ENCODE peak calls at places on chromosomes 13 and 19, in seven cellular contexts. One of them, this sample, is unnamed.

GRCh38 chr13:23679214-23679613 is 109.0 kb downstream of the TNFRSF19 start:
- DNase-seq in choroid plexus epithelial cell: peak
- DNase-seq in BJ: no peak
- DNase-seq in psoas muscle: no peak
- DNase-seq in H1: no peak
- DNase-seq in upper lobe of right lung: no peak
- DNase-seq in mucosa of descending colon: no peak
- DNase-seq in this sample: peak

GRCh38 chr13:51846756-51847155 is 1.8 kb upstream of the TMEM272 start:
- DNase-seq in choroid plexus epithelial cell: no peak
- DNase-seq in BJ: no peak
- DNase-seq in psoas muscle: no peak
- DNase-seq in H1: no peak
- DNase-seq in upper lobe of right lung: no peak
- DNase-seq in mucosa of descending colon: no peak
- DNase-seq in this sample: no peak

GRCh38 chr13:105908581-105908980 is 626.9 kb downstream of the EFNB2 start:
- DNase-seq in choroid plexus epithelial cell: no peak
- DNase-seq in BJ: no peak
- DNase-seq in psoas muscle: no peak
- DNase-seq in H1: no peak
- DNase-seq in upper lobe of right lung: no peak
- DNase-seq in mucosa of descending colon: no peak
- DNase-seq in this sample: no peak

GRCh38 chr13:65940720-65941119 is 1289.4 kb downstream of the PCDH9 start:
- DNase-seq in choroid plexus epithelial cell: no peak
- DNase-seq in BJ: no peak
- DNase-seq in psoas muscle: no peak
- DNase-seq in H1: no peak
- DNase-seq in upper lobe of right lung: no peak
- DNase-seq in mucosa of descending colon: no peak
- DNase-seq in this sample: no peak

GRCh38 chr13:24304620-24305019 is 4.8 kb upstream of the C1QTNF9 start:
- DNase-seq in choroid plexus epithelial cell: no peak
- DNase-seq in BJ: no peak
- DNase-seq in psoas muscle: no peak
- DNase-seq in H1: no peak
- DNase-seq in upper lobe of right lung: no peak
- DNase-seq in mucosa of descending colon: no peak
- DNase-seq in this sample: no peak

GRCh38 chr13:113941571-113942191 is 32.2 kb downstream of the C13orf46 start:
- DNase-seq in choroid plexus epithelial cell: peak
- DNase-seq in BJ: no peak
- DNase-seq in psoas muscle: no peak
- DNase-seq in H1: no peak
- DNase-seq in upper lobe of right lung: no peak
- DNase-seq in mucosa of descending colon: no peak
- DNase-seq in this sample: no peak

GRCh38 chr19:49421039-49421877 is 2.0 kb downstream of the PTH2 start:
- DNase-seq in choroid plexus epithelial cell: peak
- DNase-seq in BJ: no peak
- DNase-seq in psoas muscle: peak
- DNase-seq in H1: peak
- DNase-seq in upper lobe of right lung: peak
- DNase-seq in mucosa of descending colon: no peak
- DNase-seq in this sample: no peak

GRCh38 chr13:113904411-113904810 is 40.5 kb upstream of the GAS6 start:
- DNase-seq in choroid plexus epithelial cell: peak
- DNase-seq in BJ: no peak
- DNase-seq in psoas muscle: peak
- DNase-seq in H1: no peak
- DNase-seq in upper lobe of right lung: peak
- DNase-seq in mucosa of descending colon: no peak
- DNase-seq in this sample: no peak

GRCh38 chr13:31442605-31443004 is 242.8 kb downstream of the B3GLCT start:
- DNase-seq in choroid plexus epithelial cell: no peak
- DNase-seq in BJ: no peak
- DNase-seq in psoas muscle: no peak
- DNase-seq in H1: no peak
- DNase-seq in upper lobe of right lung: no peak
- DNase-seq in mucosa of descending colon: no peak
- DNase-seq in this sample: no peak

GRCh38 chr19:10343495-10343894 is 4.1 kb upstream of the ICAM3 start:
- DNase-seq in choroid plexus epithelial cell: no peak
- DNase-seq in BJ: no peak
- DNase-seq in psoas muscle: no peak
- DNase-seq in H1: no peak
- DNase-seq in upper lobe of right lung: no peak
- DNase-seq in mucosa of descending colon: no peak
- DNase-seq in this sample: no peak

GRCh38 chr13:43153436-43154082 is 130.2 kb downstream of the DNAJC15 start:
- DNase-seq in choroid plexus epithelial cell: peak
- DNase-seq in BJ: peak
- DNase-seq in psoas muscle: no peak
- DNase-seq in H1: no peak
- DNase-seq in upper lobe of right lung: no peak
- DNase-seq in mucosa of descending colon: no peak
- DNase-seq in this sample: peak

GRCh38 chr19:55153652-55154264 is 3.8 kb downstream of the TNNI3 start:
- DNase-seq in choroid plexus epithelial cell: no peak
- DNase-seq in BJ: no peak
- DNase-seq in psoas muscle: no peak
- DNase-seq in H1: no peak
- DNase-seq in upper lobe of right lung: no peak
- DNase-seq in mucosa of descending colon: no peak
- DNase-seq in this sample: no peak

GRCh38 chr19:38032951-38033350 is 125.9 kb downstream of the SIPA1L3 start:
- DNase-seq in choroid plexus epithelial cell: peak
- DNase-seq in BJ: no peak
- DNase-seq in psoas muscle: no peak
- DNase-seq in H1: no peak
- DNase-seq in upper lobe of right lung: no peak
- DNase-seq in mucosa of descending colon: no peak
- DNase-seq in this sample: no peak
- H3K4me3 ChIP-seq in choroid plexus epithelial cell: no peak
- H3K4me3 ChIP-seq in BJ: no peak
- H3K4me3 ChIP-seq in psoas muscle: no peak
- H3K4me3 ChIP-seq in H1: no peak
- H3K4me3 ChIP-seq in upper lobe of right lung: no peak
- H3K4me3 ChIP-seq in mucosa of descending colon: no peak
- H3K4me3 ChIP-seq in this sample: no peak

GRCh38 chr13:39510296-39510695 is 92.7 kb downstream of the LHFPL6 start:
- DNase-seq in choroid plexus epithelial cell: no peak
- DNase-seq in BJ: no peak
- DNase-seq in psoas muscle: no peak
- DNase-seq in H1: no peak
- DNase-seq in upper lobe of right lung: no peak
- DNase-seq in mucosa of descending colon: no peak
- DNase-seq in this sample: no peak
- TF ChIP-seq CTCF in choroid plexus epithelial cell: no peak
- TF ChIP-seq CTCF in BJ: no peak
- TF ChIP-seq CTCF in psoas muscle: no peak
- TF ChIP-seq CTCF in H1: no peak
- TF ChIP-seq CTCF in upper lobe of right lung: no peak
- TF ChIP-seq CTCF in mucosa of descending colon: no peak
- TF ChIP-seq CTCF in this sample: no peak

GRCh38 chr13:98648141-98648540 is 71.2 kb upstream of the STK24 start:
- DNase-seq in choroid plexus epithelial cell: no peak
- DNase-seq in BJ: no peak
- DNase-seq in psoas muscle: no peak
- DNase-seq in H1: no peak
- DNase-seq in upper lobe of right lung: no peak
- DNase-seq in mucosa of descending colon: no peak
- DNase-seq in this sample: no peak
- H3K4me3 ChIP-seq in choroid plexus epithelial cell: no peak
- H3K4me3 ChIP-seq in BJ: no peak
- H3K4me3 ChIP-seq in psoas muscle: no peak
- H3K4me3 ChIP-seq in H1: no peak
- H3K4me3 ChIP-seq in upper lobe of right lung: no peak
- H3K4me3 ChIP-seq in mucosa of descending colon: no peak
- H3K4me3 ChIP-seq in this sample: no peak

GRCh38 chr13:21338156-21338555 is 120.9 kb downstream of the ZDHHC20 start:
- DNase-seq in choroid plexus epithelial cell: no peak
- DNase-seq in BJ: no peak
- DNase-seq in psoas muscle: no peak
- DNase-seq in H1: no peak
- DNase-seq in upper lobe of right lung: no peak
- DNase-seq in mucosa of descending colon: no peak
- DNase-seq in this sample: no peak
- TF ChIP-seq CTCF in choroid plexus epithelial cell: no peak
- TF ChIP-seq CTCF in BJ: no peak
- TF ChIP-seq CTCF in psoas muscle: no peak
- TF ChIP-seq CTCF in H1: peak
- TF ChIP-seq CTCF in upper lobe of right lung: no peak
- TF ChIP-seq CTCF in mucosa of descending colon: no peak
- TF ChIP-seq CTCF in this sample: peak

GRCh38 chr19:5828661-5829566 is 10.6 kb downstream of the FUT6 start:
- DNase-seq in choroid plexus epithelial cell: peak
- DNase-seq in BJ: no peak
- DNase-seq in psoas muscle: no peak
- DNase-seq in H1: no peak
- DNase-seq in upper lobe of right lung: no peak
- DNase-seq in mucosa of descending colon: no peak
- DNase-seq in this sample: no peak
- H3K4me3 ChIP-seq in choroid plexus epithelial cell: peak
- H3K4me3 ChIP-seq in BJ: peak
- H3K4me3 ChIP-seq in psoas muscle: peak
- H3K4me3 ChIP-seq in H1: peak
- H3K4me3 ChIP-seq in upper lobe of right lung: peak
- H3K4me3 ChIP-seq in mucosa of descending colon: no peak
- H3K4me3 ChIP-seq in this sample: peak

DNA sequence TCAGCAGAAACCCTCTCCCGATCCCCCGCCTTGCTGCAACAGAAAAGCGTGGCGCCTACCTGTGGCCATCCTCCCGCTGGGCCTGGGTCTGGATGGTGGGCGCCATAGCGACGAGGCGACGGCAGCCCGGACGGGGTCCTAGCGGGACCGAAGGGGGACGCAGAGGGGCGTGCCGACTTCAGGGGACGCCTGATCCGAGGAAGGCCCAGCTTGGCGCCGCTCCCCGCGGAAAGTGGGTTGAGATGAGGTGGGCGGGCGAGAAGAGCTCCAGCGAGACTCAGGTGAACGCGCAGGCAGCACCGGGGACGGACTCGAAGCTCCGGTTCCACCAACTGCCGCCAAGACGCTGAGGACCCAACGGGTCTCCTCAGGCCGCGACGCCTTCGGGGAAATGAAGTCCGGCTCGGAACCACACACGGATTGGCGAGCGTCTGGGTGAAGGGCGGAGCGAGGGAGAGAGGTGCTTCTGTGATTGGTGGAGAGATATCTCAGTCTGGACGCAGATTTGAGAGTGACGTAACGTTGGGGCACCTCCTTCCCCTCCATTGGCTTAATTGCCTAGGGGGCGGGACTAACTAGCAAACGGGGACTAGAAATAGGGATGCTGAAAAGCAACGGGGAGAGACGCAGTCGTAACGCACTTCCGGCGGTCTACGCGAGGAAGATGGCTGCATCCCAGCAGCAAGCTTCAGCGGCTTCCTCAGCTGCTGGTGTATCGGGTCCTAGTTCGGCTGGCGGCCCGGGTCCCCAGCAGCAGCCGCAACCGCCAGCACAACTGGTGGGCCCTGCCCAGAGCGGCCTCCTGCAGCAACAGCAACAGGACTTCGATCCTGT is at the start of the genes MED29 and PAF1:
- DNase-seq in choroid plexus epithelial cell: peak
- DNase-seq in BJ: peak
- DNase-seq in psoas muscle: peak
- DNase-seq in H1: peak
- DNase-seq in upper lobe of right lung: peak
- DNase-seq in mucosa of descending colon: peak
- DNase-seq in this sample: peak
- TF ChIP-seq CTCF in choroid plexus epithelial cell: no peak
- TF ChIP-seq CTCF in BJ: peak
- TF ChIP-seq CTCF in psoas muscle: no peak
- TF ChIP-seq CTCF in H1: peak
- TF ChIP-seq CTCF in upper lobe of right lung: no peak
- TF ChIP-seq CTCF in mucosa of descending colon: no peak
- TF ChIP-seq CTCF in this sample: no peak

GRCh38 chr19:2239173-2239572 is 2.5 kb downstream of the SF3A2 start:
- DNase-seq in choroid plexus epithelial cell: no peak
- DNase-seq in BJ: no peak
- DNase-seq in psoas muscle: no peak
- DNase-seq in H1: no peak
- DNase-seq in upper lobe of right lung: no peak
- DNase-seq in mucosa of descending colon: no peak
- DNase-seq in this sample: no peak
- H3K4me3 ChIP-seq in choroid plexus epithelial cell: peak
- H3K4me3 ChIP-seq in BJ: peak
- H3K4me3 ChIP-seq in psoas muscle: peak
- H3K4me3 ChIP-seq in H1: peak
- H3K4me3 ChIP-seq in upper lobe of right lung: peak
- H3K4me3 ChIP-seq in mucosa of descending colon: no peak
- H3K4me3 ChIP-seq in this sample: peak

GRCh38 chr19:6047741-6048231 is 62.5 kb downstream of the RFX2 start:
- DNase-seq in choroid plexus epithelial cell: peak
- DNase-seq in BJ: no peak
- DNase-seq in psoas muscle: no peak
- DNase-seq in H1: no peak
- DNase-seq in upper lobe of right lung: no peak
- DNase-seq in mucosa of descending colon: no peak
- DNase-seq in this sample: no peak
- TF ChIP-seq CTCF in choroid plexus epithelial cell: peak
- TF ChIP-seq CTCF in BJ: peak
- TF ChIP-seq CTCF in psoas muscle: peak
- TF ChIP-seq CTCF in H1: peak
- TF ChIP-seq CTCF in upper lobe of right lung: peak
- TF ChIP-seq CTCF in mucosa of descending colon: no peak
- TF ChIP-seq CTCF in this sample: peak

This sample was measured in kidney epithelial cell.